ENCODE peak calls at places on chromosomes 6 and 20, in five cellular contexts. P, I, T, M and K are unnamed samples.

GRCh38 chr6:9606435-9607134 is 808.3 kb downstream of the TFAP2A start:
- DNase-seq in M (no peak), P (no peak), T (no peak), I (peak), K (no peak)

GRCh38 chr6:34969662-34970265 is 80.7 kb downstream of the ANKS1A start:
- DNase-seq in M (no peak), P (no peak), T (no peak), I (no peak), K (no peak)

GRCh38 chr6:15608406-15608805 is 54.4 kb downstream of the DTNBP1 start:
- DNase-seq in T (peak), M (peak), I (no peak), P (no peak), K (no peak)

GRCh38 chr6:2044192-2044591 is 201.2 kb downstream of the GMDS start:
- DNase-seq in I (no peak), P (no peak), M (no peak), T (no peak), K (no peak)

GRCh38 chr6:1624848-1625341 is 15.2 kb downstream of the FOXC1 start:
- DNase-seq in P (no peak), T (no peak), M (no peak), I (peak), K (no peak)

GRCh38 chr20:61997891-61998290 is 67.8 kb downstream of the TAF4 start:
- DNase-seq in M (no peak), I (no peak), T (no peak), P (no peak), K (no peak)

GRCh38 chr6:157228421-157229218 is 94.7 kb downstream of the TMEM242 start:
- DNase-seq in M (no peak), P (no peak), I (peak), T (no peak), K (no peak)

GRCh38 chr6:97081010-97081573 is 156.6 kb downstream of the KLHL32 start:
- DNase-seq in I (no peak), T (no peak), P (no peak), M (no peak), K (no peak)

GRCh38 chr6:7647504-7647903 is 57.5 kb downstream of the SNRNP48 start:
- DNase-seq in P (peak), I (no peak), M (no peak), T (no peak), K (no peak)

GRCh38 chr6:50936277-50936681 is 117.6 kb downstream of the TFAP2B start:
- DNase-seq in M (no peak), T (no peak), P (no peak), I (no peak), K (no peak)

GRCh38 chr6:107653183-107653580 is 163.3 kb downstream of the SOBP start:
- DNase-seq in I (no peak), P (no peak), T (no peak), M (no peak), K (no peak)

GRCh38 chr6:134169881-134170486 is 117.6 kb upstream of the SLC2A12 start:
- DNase-seq in I (no peak), T (peak), P (no peak), M (no peak), K (no peak)

GRCh38 chr6:128067446-128068109 is 166.7 kb upstream of the THEMIS start:
- DNase-seq in I (no peak), P (no peak), M (no peak), T (no peak), K (no peak)

GRCh38 chr6:29553268-29554057 is 6.1 kb downstream of the UBD start:
- DNase-seq in I (peak), M (no peak), P (peak), T (peak), K (no peak)

GRCh38 chr6:109595998-109596397 is 95.0 kb downstream of the AK9 start:
- DNase-seq in P (peak), I (no peak), M (no peak), T (peak), K (peak)

GRCh38 chr6:166927942-166928643 is 28.3 kb downstream of the RNASET2 start:
- DNase-seq in M (no peak), I (no peak), P (peak), T (no peak), K (no peak)

GRCh38 chr6:44078795-44079671 is 48.2 kb downstream of the MRPL14 start:
- DNase-seq in P (peak), M (peak), I (peak), T (peak), K (peak)

GRCh38 chr6:157761331-157761921 is 61.6 kb upstream of the SNX9 start:
- DNase-seq in T (peak), P (peak), M (no peak), I (no peak), K (no peak)

GRCh38 chr20:49544535-49544934 is 23.4 kb downstream of the PTGIS start:
- DNase-seq in I (no peak), T (no peak), M (no peak), P (no peak), K (no peak)

GRCh38 chr20:38060536-38060935 is 27.0 kb downstream of the RPRD1B start:
- DNase-seq in I (no peak), T (peak), P (no peak), M (no peak), K (no peak)

GRCh38 chr20:24565952-24566351 is 96.5 kb downstream of the SYNDIG1 start:
- DNase-seq in T (no peak), M (no peak), I (no peak), P (no peak), K (no peak)

GRCh38 chr20:22998476-22998875 is 36.6 kb upstream of the SSTR4 start:
- DNase-seq in P (no peak), T (no peak), I (no peak), M (no peak), K (no peak)

GRCh38 chr6:163648868-163649267 is 234.3 kb downstream of the QKI start:
- DNase-seq in T (no peak), M (no peak), P (no peak), I (no peak), K (no peak)

GRCh38 chr6:107646176-107646575 is 156.3 kb downstream of the SOBP start:
- DNase-seq in P (no peak), I (no peak), M (no peak), T (no peak), K (no peak)

GRCh38 chr6:41940759-41941279 is 789 bp downstream of the CCND3 start:
- DNase-seq in M (no peak), T (peak), P (peak), I (peak), K (peak)

GRCh38 chr6:140462495-140463311 is 1088.3 kb upstream of the CITED2 start:
- DNase-seq in T (peak), P (no peak), M (no peak), I (no peak), K (peak)

GRCh38 chr6:145924600-145924999 is 39.6 kb downstream of the SHPRH start:
- DNase-seq in I (no peak), M (no peak), P (no peak), T (no peak), K (no peak)

GRCh38 chr6:22829070-22829469 is 259.7 kb downstream of the HDGFL1 start:
- DNase-seq in M (no peak), T (no peak), I (no peak), P (no peak), K (no peak)
- TF ChIP-seq CTCF in M (no peak), T (no peak), I (no peak), P (no peak), K (no peak)

GRCh38 chr20:297098-297924 is at the start of gene ZCCHC3:
- DNase-seq in T (peak), I (peak), M (peak), P (peak), K (peak)

GRCh38 chr20:295804-296203 is 1.6 kb upstream of the ZCCHC3 start:
- DNase-seq in P (no peak), M (no peak), I (no peak), T (no peak), K (no peak)

GRCh38 chr20:298755-299391 is 1.5 kb downstream of the ZCCHC3 start:
- DNase-seq in I (no peak), P (no peak), M (no peak), T (no peak), K (no peak)

GRCh38 chr20:300345-300744 is 3.0 kb downstream of the ZCCHC3 start:
- DNase-seq in T (no peak), I (no peak), P (no peak), M (no peak), K (no peak)

DNA sequence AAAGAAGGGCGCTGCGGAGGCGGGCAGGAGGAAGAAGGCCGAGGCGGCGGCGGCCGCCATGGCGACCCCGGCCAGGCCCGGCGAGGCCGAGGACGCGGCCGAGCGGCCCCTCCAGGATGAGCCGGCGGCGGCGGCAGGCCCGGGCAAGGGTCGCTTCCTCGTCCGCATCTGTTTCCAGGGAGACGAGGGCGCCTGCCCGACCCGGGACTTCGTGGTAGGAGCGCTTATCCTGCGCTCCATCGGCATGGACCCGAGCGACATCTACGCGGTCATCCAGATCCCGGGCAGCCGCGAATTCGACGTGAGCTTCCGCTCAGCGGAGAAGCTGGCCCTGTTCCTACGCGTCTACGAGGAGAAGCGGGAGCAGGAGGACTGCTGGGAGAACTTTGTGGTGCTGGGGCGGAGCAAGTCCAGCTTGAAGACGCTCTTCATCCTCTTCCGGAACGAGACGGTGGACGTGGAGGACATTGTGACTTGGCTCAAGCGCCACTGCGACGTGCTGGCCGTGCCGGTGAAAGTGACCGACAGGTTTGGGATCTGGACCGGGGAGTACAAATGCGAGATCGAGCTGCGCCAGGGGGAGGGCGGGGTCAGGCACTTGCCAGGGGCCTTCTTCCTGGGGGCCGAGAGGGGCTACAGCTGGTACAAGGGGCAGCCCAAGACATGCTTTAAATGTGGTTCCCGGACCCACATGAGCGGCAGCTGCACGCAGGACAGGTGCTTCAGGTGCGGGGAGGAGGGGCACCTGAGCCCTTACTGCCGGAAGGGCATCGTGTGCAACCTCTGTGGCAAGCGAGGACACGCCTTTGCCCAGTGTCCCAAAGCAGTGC is 770 bp downstream of the ZCCHC3 start:
- DNase-seq in I (peak), M (peak), P (peak), T (peak), K (peak)
- TF ChIP-seq CTCF in I (no peak), M (no peak), P (no peak), T (no peak), K (no peak)

DNA sequence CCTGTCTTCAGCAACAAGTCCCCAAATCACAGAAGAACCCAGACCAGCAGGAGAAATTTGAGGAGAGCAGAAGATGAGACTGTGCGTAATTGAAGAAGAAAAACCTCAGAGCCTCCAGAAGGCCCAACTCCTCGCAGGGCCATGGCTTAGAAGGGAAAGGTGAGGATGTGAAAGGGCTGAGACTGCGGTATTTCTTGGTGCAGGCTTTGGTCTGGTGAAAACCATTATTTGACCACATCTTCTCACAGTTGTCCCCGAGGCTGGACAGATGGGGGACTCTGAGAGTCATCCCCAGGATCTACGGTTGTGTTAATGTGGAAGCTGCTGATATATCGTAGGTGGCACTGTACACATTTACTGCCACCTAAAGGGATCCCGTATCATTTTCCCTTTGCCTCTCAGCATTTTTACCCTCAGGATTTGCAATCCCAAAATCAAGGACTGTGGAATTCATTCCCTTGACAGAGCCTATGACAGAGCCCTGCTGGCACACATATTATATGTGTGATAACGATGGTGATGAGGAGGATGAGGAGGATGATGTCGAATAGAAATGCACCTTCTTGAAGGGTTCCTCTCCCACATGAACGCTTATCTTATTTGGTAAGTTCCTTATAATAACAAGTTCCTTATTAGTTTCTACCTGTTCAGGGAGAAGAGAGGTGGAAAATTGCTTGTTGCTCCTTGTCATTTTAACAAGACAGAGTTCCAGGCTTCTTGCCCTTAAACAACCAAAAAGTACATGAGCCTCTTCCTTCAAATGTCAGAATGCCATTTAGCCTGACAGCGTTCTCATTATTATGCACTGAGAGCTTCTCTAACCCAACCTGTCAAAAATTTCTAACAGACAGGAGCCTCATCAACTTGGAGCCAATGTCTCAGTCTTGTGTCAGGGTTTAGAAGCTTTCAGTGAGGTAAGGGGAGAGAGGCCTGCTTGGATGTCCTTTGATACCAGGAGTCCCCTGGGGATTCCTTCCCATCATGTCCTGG is 135.8 kb downstream of the PXDC1 start:
- DNase-seq in I (no peak), P (no peak), T (no peak), M (no peak), K (no peak)
- TF ChIP-seq CTCF in I (no peak), P (no peak), T (no peak), M (peak), K (no peak)

DNA sequence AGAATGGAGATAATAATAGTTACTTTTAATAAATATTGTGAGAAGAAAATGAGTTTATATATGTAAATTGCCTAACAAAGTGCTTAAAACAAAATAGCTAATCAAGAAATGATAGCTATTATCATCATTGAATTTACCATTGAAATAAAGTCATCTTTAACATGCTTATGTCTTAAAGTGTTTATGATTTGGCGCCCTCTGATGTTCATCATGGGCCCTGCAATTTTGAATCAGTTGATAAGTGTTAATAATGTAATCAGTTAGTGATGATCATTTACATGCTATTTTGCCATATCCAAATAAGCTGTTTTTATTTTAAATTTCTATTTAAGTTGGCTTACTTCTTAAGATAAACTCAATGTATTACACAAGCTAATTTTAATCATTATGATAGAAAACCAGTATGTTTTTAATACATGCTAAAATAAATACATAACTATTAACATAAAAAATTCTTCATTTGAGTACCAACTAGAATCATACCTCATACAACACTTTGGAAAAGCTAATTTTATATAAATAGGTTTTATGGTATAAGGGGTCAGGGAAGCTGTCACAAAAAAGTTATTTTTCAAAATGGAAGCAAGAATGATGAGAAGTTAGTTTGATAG is 39.2 kb upstream of the TPD52L1 start:
- DNase-seq in I (peak), P (peak), T (peak), M (peak), K (peak)
- TF ChIP-seq CTCF in I (peak), P (peak), T (peak), M (peak), K (peak)

DNA sequence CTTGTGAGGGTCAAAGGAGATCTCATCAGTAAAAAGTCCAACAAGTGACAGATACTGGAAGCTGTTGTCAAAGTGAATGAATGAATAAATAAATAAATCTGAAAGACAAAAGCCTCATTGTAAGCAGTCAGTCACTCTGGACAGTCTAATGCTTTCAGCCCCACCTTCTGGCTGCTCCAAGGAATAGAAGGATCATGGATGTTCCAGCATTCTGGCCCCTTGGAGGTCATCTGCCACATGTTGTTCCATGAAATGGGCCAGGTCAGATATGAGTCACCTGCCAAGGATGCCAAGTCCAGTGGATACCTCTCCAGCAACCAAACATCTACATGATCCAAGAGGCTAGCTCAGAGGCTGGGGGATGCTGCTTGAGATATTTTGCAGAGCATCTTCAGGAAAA is 185.6 kb downstream of the BMP7 start:
- DNase-seq in M (no peak), I (no peak), P (no peak), T (peak), K (no peak)
- TF ChIP-seq CTCF in M (no peak), I (no peak), P (no peak), T (peak), K (no peak)

GRCh38 chr6:32942555-32942954 is 1.7 kb upstream of the HLA-DMB start:
- DNase-seq in P (no peak), T (no peak), M (no peak), I (no peak), K (no peak)

GRCh38 chr6:32941412-32941784 is 570 bp upstream of the HLA-DMB start:
- DNase-seq in T (no peak), P (peak), I (peak), M (no peak), K (no peak)

GRCh38 chr6:32938494-32938893 is 2.3 kb downstream of the HLA-DMB start:
- DNase-seq in M (no peak), I (no peak), T (no peak), P (no peak), K (no peak)

GRCh38 chr6:32943864-32944263 is 3.0 kb upstream of the HLA-DMB start:
- DNase-seq in M (no peak), T (no peak), P (no peak), I (no peak), K (no peak)

DNA sequence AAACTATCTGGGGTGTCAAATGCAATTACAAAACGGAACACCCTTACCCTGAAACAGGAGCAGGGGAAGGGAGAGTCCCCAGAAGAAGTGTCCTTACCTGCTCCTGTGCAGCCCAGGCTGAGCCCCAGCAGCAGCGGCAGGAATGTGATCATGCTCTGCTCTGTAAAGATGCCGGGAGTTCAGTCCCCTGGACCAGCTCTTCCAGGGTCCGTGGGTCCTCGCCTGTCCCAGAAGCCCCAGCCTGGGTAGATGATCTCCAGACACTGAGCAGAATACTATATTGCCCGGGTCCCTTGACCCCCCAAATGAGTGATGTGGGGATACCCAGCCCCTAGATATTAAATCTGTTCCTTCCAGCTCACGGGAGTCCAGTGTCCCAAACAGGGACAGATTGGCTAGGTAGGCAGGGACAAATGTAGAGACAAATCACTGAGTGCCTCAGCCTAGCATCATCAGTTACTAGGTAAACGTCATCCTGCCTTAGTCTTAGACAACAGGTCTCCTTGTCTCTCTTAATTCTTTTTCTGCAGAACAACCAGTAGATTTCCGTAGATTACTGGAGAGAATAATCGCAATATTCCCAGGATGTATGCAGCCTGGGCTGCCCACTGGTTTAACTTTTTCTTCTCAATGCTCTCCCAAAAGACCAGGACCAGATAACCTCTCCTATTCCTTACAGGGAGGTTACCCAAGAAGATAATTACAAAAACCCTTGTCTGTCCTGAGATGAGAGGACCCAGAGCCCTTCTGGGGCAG is at the start of gene HLA-DMB:
- DNase-seq in T (peak), P (peak), I (peak), M (peak), K (peak)
- TF ChIP-seq CTCF in T (no peak), P (no peak), I (no peak), M (no peak), K (no peak)